ENCODE peak calls at places on chromosomes 3 and 15, in seven cellular contexts. M is activated gamma-delta T cell treated with Interleukin-2 at 50 U/mL for 16 hours, U is activated T-helper 1 cell treated with Interleukin-2 at 50 U/mL for 16 hours, L is GM04503, I is heart left ventricle, Q is GM03348, G is ovary. T is an unnamed sample.

GRCh38 chr15:78374436-78375393 is 34.6 kb downstream of the CRABP1 start:
- DNase-seq in M (no peak), U (no peak), L (no peak), I (no peak), Q (no peak), G (no peak), T (no peak)

GRCh38 chr3:113423699-113424098 is 17.6 kb downstream of the CFAP44 start:
- DNase-seq in M (no peak), U (no peak), L (no peak), I (no peak), Q (no peak), G (no peak), T (no peak)

GRCh38 chr15:42736178-42736792 is 643 bp downstream of the CDAN1 start:
- DNase-seq in M (no peak), U (no peak), L (no peak), I (no peak), Q (peak; percentile 75), G (peak; percentile 80), T (peak; percentile 63)

GRCh38 chr3:46266598-46266997 is 24.3 kb downstream of the CCR3 start:
- DNase-seq in M (no peak), U (no peak), L (no peak), I (no peak), Q (no peak), G (no peak), T (no peak)

GRCh38 chr15:26805470-26805869 is 32.6 kb upstream of the GABRB3 start:
- DNase-seq in M (no peak), U (no peak), L (no peak), I (no peak), Q (no peak), G (no peak), T (no peak)

GRCh38 chr3:182905623-182906022 is 74.7 kb downstream of the DCUN1D1 start:
- DNase-seq in M (no peak), U (no peak), L (no peak), I (no peak), Q (no peak), G (no peak), T (no peak)

GRCh38 chr3:160163259-160163878 is 61.9 kb upstream of the C3orf80 start:
- DNase-seq in M (no peak), U (no peak), L (no peak), I (no peak), Q (peak; percentile 61), G (no peak), T (no peak)

GRCh38 chr3:179653777-179654117 is 907 bp downstream of the USP13 start:
- DNase-seq in M (no peak), U (no peak), L (no peak), I (no peak), Q (no peak), G (peak; percentile 51), T (no peak)

GRCh38 chr3:73727117-73727802 is 102.5 kb upstream of the PDZRN3 start:
- DNase-seq in M (no peak), U (no peak), L (peak; percentile 89), I (no peak), Q (peak; percentile 60), G (no peak), T (peak; percentile 43)

GRCh38 chr3:71997066-71997653 is 212.2 kb upstream of the PROK2 start:
- DNase-seq in M (no peak), U (no peak), L (no peak), I (no peak), Q (no peak), G (no peak), T (no peak)

GRCh38 chr3:190188197-190188596 is 67.5 kb upstream of the P3H2 start:
- DNase-seq in M (no peak), U (no peak), L (no peak), I (no peak), Q (no peak), G (no peak), T (no peak)

GRCh38 chr3:143510601-143511000 is 337.7 kb downstream of the SLC9A9 start:
- DNase-seq in M (no peak), U (no peak), L (no peak), I (no peak), Q (no peak), G (no peak), T (no peak)

GRCh38 chr3:48847053-48847585 is 555 bp downstream of the PRKAR2A start:
- DNase-seq in M (peak; percentile 31), U (peak; percentile 20), L (no peak), I (peak; percentile 90), Q (peak; percentile 80), G (peak; percentile 85), T (peak; percentile 93)

GRCh38 chr15:75228787-75229186 is 27.1 kb downstream of the C15orf39 start:
- DNase-seq in M (no peak), U (no peak), L (no peak), I (no peak), Q (no peak), G (peak; percentile 21), T (peak; percentile 46)

GRCh38 chr15:49888727-49889126 is 230.3 kb downstream of the ATP8B4 start:
- DNase-seq in M (no peak), U (no peak), L (no peak), I (no peak), Q (no peak), G (no peak), T (no peak)

GRCh38 chr15:33425149-33425548 is 114.4 kb downstream of the RYR3 start:
- DNase-seq in M (no peak), U (no peak), L (peak; percentile 7), I (no peak), Q (no peak), G (no peak), T (peak; percentile 10)

GRCh38 chr15:41507820-41508290 is 5.8 kb downstream of the LTK start:
- DNase-seq in M (no peak), U (no peak), L (no peak), I (peak; percentile 63), Q (no peak), G (no peak), T (no peak)

GRCh38 chr15:52351206-52351907 is 55.8 kb upstream of the MYO5C start:
- DNase-seq in M (no peak), U (no peak), L (peak; percentile 64), I (no peak), Q (peak; percentile 62), G (no peak), T (no peak)

GRCh38 chr15:92051726-92052125 is 198.2 kb downstream of the SLCO3A1 start:
- DNase-seq in M (no peak), U (no peak), L (no peak), I (no peak), Q (no peak), G (no peak), T (no peak)

GRCh38 chr15:87269566-87269965 is 987.0 kb downstream of the NTRK3 start:
- DNase-seq in M (no peak), U (no peak), L (no peak), I (no peak), Q (no peak), G (no peak), T (no peak)

GRCh38 chr15:92205255-92205739 is 188.4 kb upstream of the ST8SIA2 start:
- DNase-seq in M (no peak), U (no peak), L (no peak), I (peak; percentile 28), Q (no peak), G (no peak), T (no peak)

GRCh38 chr3:48118322-48118721 is 69.9 kb downstream of the CDC25A start:
- DNase-seq in M (no peak), U (no peak), L (no peak), I (no peak), Q (no peak), G (no peak), T (no peak)

GRCh38 chr3:143918848-143919247 is 52.8 kb upstream of the DIPK2A start:
- DNase-seq in M (no peak), U (no peak), L (no peak), I (no peak), Q (no peak), G (no peak), T (no peak)

GRCh38 chr3:52292247-52293065 is 4.8 kb downstream of the GLYCTK start:
- DNase-seq in M (no peak), U (no peak), L (no peak), I (no peak), Q (no peak), G (peak; percentile 31), T (peak; percentile 11)